ENCODE peak calls at places on chromosomes 5 and 9, in nine cellular contexts. X, Y, B, S, T, V, O, A and H are unnamed samples.

GRCh38 chr5:154783774-154784460 is 28.7 kb downstream of the LARP1 start:
- DNase-seq in S (no peak), X (peak), A (no peak), B (no peak), T (no peak), Y (no peak), V (no peak), O (no peak), H (no peak)

GRCh38 chr9:94002316-94003140 is 47.4 kb upstream of the BARX1 start:
- DNase-seq in S (no peak), A (peak), X (peak), T (no peak), V (peak), Y (peak), B (peak), O (no peak), H (no peak)

GRCh38 chr9:2241461-2241874 is 226.3 kb downstream of the SMARCA2 start:
- DNase-seq in A (peak), X (peak), T (no peak), O (peak), V (no peak), Y (no peak), S (no peak), B (no peak), H (no peak)

GRCh38 chr5:53481887-53482716 is 1.7 kb downstream of the FST start:
- DNase-seq in S (no peak), Y (peak), T (no peak), X (peak), B (peak), O (peak), V (peak), A (peak), H (peak)

GRCh38 chr9:78365979-78366697 is 69.2 kb downstream of the PSAT1 start:
- DNase-seq in A (no peak), T (no peak), X (peak), S (no peak), V (no peak), O (no peak), B (no peak), Y (no peak), H (no peak)

GRCh38 chr5:179974281-179974945 is 66.7 kb upstream of the TBC1D9B start:
- DNase-seq in V (no peak), O (no peak), X (no peak), T (no peak), B (no peak), S (no peak), A (no peak), Y (no peak), H (no peak)

GRCh38 chr5:150016537-150016936 is 16.0 kb downstream of the HMGXB3 start:
- DNase-seq in X (no peak), B (no peak), T (no peak), V (no peak), O (no peak), A (no peak), S (no peak), Y (no peak), H (no peak)

GRCh38 chr5:147753783-147754182 is 28.7 kb downstream of the JAKMIP2 start:
- DNase-seq in T (no peak), X (no peak), A (no peak), Y (no peak), O (no peak), S (no peak), V (no peak), B (no peak), H (no peak)

GRCh38 chr9:131467214-131467935 is 35.3 kb upstream of the POMT1 start:
- DNase-seq in A (no peak), Y (no peak), O (no peak), B (no peak), X (no peak), T (no peak), S (no peak), V (no peak), H (no peak)

GRCh38 chr9:94743035-94743954 is 16.8 kb downstream of the AOPEP start:
- DNase-seq in A (peak), T (no peak), X (no peak), S (no peak), O (no peak), B (no peak), V (no peak), Y (no peak), H (no peak)

GRCh38 chr9:27888661-27889295 is 315.5 kb upstream of the C9orf72 start:
- DNase-seq in V (peak), B (peak), Y (peak), A (peak), O (no peak), T (no peak), S (no peak), X (no peak), H (no peak)

GRCh38 chr9:121650220-121651013 is 1.0 kb upstream of the DAB2IP start:
- DNase-seq in A (peak), S (no peak), T (no peak), V (peak), X (peak), Y (no peak), B (peak), O (no peak), H (no peak)

GRCh38 chr5:34866989-34867471 is 28.1 kb downstream of the TTC23L start:
- DNase-seq in T (no peak), V (no peak), Y (no peak), O (no peak), B (no peak), A (no peak), X (no peak), S (no peak), H (no peak)

GRCh38 chr5:65102501-65102825 is 333.7 kb downstream of the CWC27 start:
- DNase-seq in O (no peak), A (no peak), Y (no peak), V (no peak), X (peak), B (no peak), S (no peak), T (no peak), H (no peak)

GRCh38 chr9:130232899-130233586 is 32.5 kb upstream of the HMCN2 start:
- DNase-seq in V (no peak), B (no peak), X (no peak), A (no peak), O (no peak), Y (no peak), S (no peak), T (no peak), H (no peak)

GRCh38 chr9:99353408-99353807 is 131.3 kb downstream of the SEC61B start:
- DNase-seq in B (no peak), X (peak), T (no peak), O (peak), V (peak), Y (no peak), A (no peak), S (no peak), H (no peak)

GRCh38 chr9:35861161-35861897 is 8.9 kb downstream of the OR13J1 start:
- DNase-seq in T (no peak), V (no peak), Y (no peak), O (no peak), S (no peak), X (no peak), B (no peak), A (no peak), H (no peak)

GRCh38 chr9:4750021-4750673 is 9.1 kb upstream of the AK3 start:
- DNase-seq in O (no peak), B (peak), V (peak), X (peak), S (no peak), Y (peak), A (no peak), T (no peak), H (no peak)

GRCh38 chr9:71767421-71768321 is 642 bp downstream of the CEMIP2 start:
- DNase-seq in B (peak), X (no peak), Y (peak), A (peak), V (no peak), S (no peak), O (no peak), T (no peak), H (peak)

GRCh38 chr5:146158255-146158654 is 24.2 kb downstream of the LARS1 start:
- DNase-seq in O (no peak), X (no peak), B (no peak), V (no peak), T (no peak), S (no peak), A (no peak), Y (no peak), H (no peak)

GRCh38 chr5:135456238-135457099 is 4.3 kb upstream of the TIFAB start:
- DNase-seq in A (no peak), S (no peak), T (no peak), V (peak), O (peak), B (peak), Y (no peak), X (peak), H (peak)

GRCh38 chr5:159156839-159157238 is 52.5 kb downstream of the RNF145 start:
- DNase-seq in O (peak), X (peak), B (peak), A (peak), T (no peak), V (peak), Y (peak), S (peak), H (no peak)

GRCh38 chr5:9382511-9382910 is 163.4 kb downstream of the SEMA5A start:
- DNase-seq in X (no peak), Y (no peak), S (no peak), B (no peak), T (no peak), O (no peak), V (no peak), A (no peak), H (no peak)

GRCh38 chr9:127519301-127520166 is 68.2 kb downstream of the LRSAM1 start:
- DNase-seq in S (peak), B (peak), X (peak), Y (no peak), A (no peak), V (peak), O (peak), T (no peak), H (peak)

GRCh38 chr5:8676731-8677130 is 807.8 kb downstream of the MTRR start:
- DNase-seq in S (no peak), X (no peak), O (peak), T (no peak), V (peak), B (no peak), A (no peak), Y (no peak), H (no peak)

GRCh38 chr9:113220467-113221002 is 542 bp downstream of the FKBP15 start:
- DNase-seq in Y (no peak), A (no peak), T (no peak), S (no peak), X (no peak), B (peak), V (peak), O (no peak), H (no peak)

GRCh38 chr9:130303613-130304055 is 38.1 kb downstream of the HMCN2 start:
- DNase-seq in Y (no peak), S (no peak), O (no peak), A (no peak), T (no peak), X (no peak), B (no peak), V (no peak), H (no peak)

GRCh38 chr5:143229896-143230675 is 173.4 kb downstream of the NR3C1 start:
- DNase-seq in V (no peak), S (no peak), T (no peak), A (no peak), B (no peak), X (no peak), O (no peak), Y (peak), H (no peak)

GRCh38 chr9:27033815-27034403 is 28.4 kb upstream of the LRRC19 start:
- DNase-seq in V (peak), O (peak), B (peak), S (no peak), A (peak), Y (peak), X (peak), T (peak), H (no peak)